ENCODE peak calls at places on chromosome 3, in four cellular contexts. R, T, B and L are unnamed samples. For H3K4me1 and H3K79me2, the result is how much of the 10 kb centered on the place peaks cover.

GRCh38 chr3:179882322-179882721 is 154.4 kb downstream of the PEX5L start:
- DNase-seq in T (no peak), B (no peak), R (peak), L (no peak)

GRCh38 chr3:132461544-132461943 is 44.2 kb downstream of the DNAJC13 start:
- DNase-seq in R (no peak), B (no peak), T (no peak), L (no peak)

GRCh38 chr3:15204005-15204404 is 2.0 kb upstream of the CAPN7 start:
- DNase-seq in R (peak), B (no peak), T (no peak), L (no peak)

GRCh38 chr3:43765417-43766030 is 74.8 kb downstream of the ABHD5 start:
- DNase-seq in T (no peak), B (no peak), R (peak), L (no peak)

GRCh38 chr3:141072950-141073349 is 21.8 kb downstream of the SPSB4 start:
- DNase-seq in T (no peak), B (no peak), R (no peak), L (no peak)

GRCh38 chr3:174197416-174197815 is 661.7 kb upstream of the NAALADL2 start:
- DNase-seq in R (no peak), B (no peak), T (no peak), L (no peak)

GRCh38 chr3:42210731-42211130 is 55.3 kb downstream of the CCK start:
- DNase-seq in R (no peak), T (no peak), B (no peak), L (no peak)

GRCh38 chr3:169218314-169218983 is 445.1 kb downstream of the MECOM start:
- DNase-seq in B (peak), T (no peak), R (peak), L (no peak)

GRCh38 chr3:69930564-69930963 is 69.0 kb upstream of the SAMMSON start:
- DNase-seq in R (no peak), T (no peak), B (no peak), L (no peak)

GRCh38 chr3:161343986-161344385 is 27.3 kb downstream of the SPTSSB start:
- DNase-seq in B (no peak), R (peak), T (no peak), L (no peak)

GRCh38 chr3:122748347-122748746 is 45.3 kb downstream of the HSPBAP1 start:
- DNase-seq in R (no peak), T (no peak), B (no peak), L (no peak)

GRCh38 chr3:134769469-134769868 is 25.6 kb upstream of the EPHB1 start:
- DNase-seq in T (no peak), B (no peak), R (no peak), L (no peak)

GRCh38 chr3:190382082-190382481 is 5.9 kb upstream of the CLDN16 start:
- DNase-seq in T (peak), R (peak), B (no peak), L (no peak)

GRCh38 chr3:170614214-170614966 is 28.5 kb upstream of the SLC7A14 start:
- DNase-seq in R (peak), T (peak), B (peak), L (no peak)

GRCh38 chr3:4394048-4394447 is 73.0 kb downstream of the SUMF1 start:
- DNase-seq in B (no peak), T (no peak), R (peak), L (no peak)

DNA sequence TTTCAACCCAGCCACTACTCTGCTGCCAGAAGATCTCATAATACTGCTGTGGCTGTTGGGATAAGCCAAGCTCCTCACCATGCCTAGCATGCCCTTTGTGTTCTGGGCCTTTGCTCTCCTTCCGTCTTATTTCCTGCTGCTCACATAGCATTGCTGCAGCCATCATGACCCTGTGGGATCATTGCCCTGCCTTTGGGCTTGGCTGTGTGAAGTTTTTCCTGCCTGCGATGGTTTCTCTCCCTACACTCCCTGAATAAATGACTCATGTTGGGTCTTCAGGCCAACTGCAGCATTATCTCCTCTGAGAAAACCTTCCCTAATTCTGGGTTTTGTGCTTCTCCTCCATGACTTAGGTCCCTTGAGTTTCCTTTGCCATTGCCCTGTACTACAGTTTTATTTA is 20.8 kb upstream of the TRA2B start:
- DNase-seq in T (no peak), R (no peak), B (no peak), L (no peak)
- H3K4me1 ChIP-seq in T (under half), R (under half), B (under half), L (under half)

GRCh38 chr3:66470956-66471686 is 29.7 kb downstream of the LRIG1 start:
- DNase-seq in B (no peak), T (no peak), R (no peak), L (no peak)

GRCh38 chr3:66475386-66476020 is 25.3 kb downstream of the LRIG1 start:
- DNase-seq in T (no peak), R (no peak), B (no peak), L (no peak)

GRCh38 chr3:66473181-66473580 is 27.6 kb downstream of the LRIG1 start:
- DNase-seq in R (peak), B (no peak), T (no peak), L (no peak)

GRCh38 chr3:66472313-66473134 is 28.3 kb downstream of the LRIG1 start:
- DNase-seq in R (peak), T (peak), B (no peak), L (no peak)

GRCh38 chr3:66473637-66474036 is 27.2 kb downstream of the LRIG1 start:
- DNase-seq in R (peak), B (no peak), T (no peak), L (no peak)
- H3K79me2 ChIP-seq in R (half or more), B (under half), T (half or more), L (half or more)

GRCh38 chr3:62374375-62374876 is 1.1 kb upstream of the FEZF2 start:
- DNase-seq in T (no peak), B (no peak), R (peak), L (no peak)
- H3K4me1 ChIP-seq in T (under half), B (under half), R (under half), L (under half)

GRCh38 chr3:129014793-129015345 is 13.8 kb downstream of the EFCC1 start:
- DNase-seq in R (no peak), T (no peak), B (no peak), L (no peak)

GRCh38 chr3:129015388-129016105 is 14.4 kb downstream of the EFCC1 start:
- DNase-seq in R (no peak), B (no peak), T (no peak), L (peak)

GRCh38 chr3:129014148-129014547 is 13.0 kb downstream of the EFCC1 start:
- DNase-seq in T (no peak), R (peak), B (no peak), L (no peak)

GRCh38 chr3:129016366-129016724 is 15.2 kb downstream of the EFCC1 start:
- DNase-seq in R (no peak), B (no peak), T (no peak), L (peak)

DNA sequence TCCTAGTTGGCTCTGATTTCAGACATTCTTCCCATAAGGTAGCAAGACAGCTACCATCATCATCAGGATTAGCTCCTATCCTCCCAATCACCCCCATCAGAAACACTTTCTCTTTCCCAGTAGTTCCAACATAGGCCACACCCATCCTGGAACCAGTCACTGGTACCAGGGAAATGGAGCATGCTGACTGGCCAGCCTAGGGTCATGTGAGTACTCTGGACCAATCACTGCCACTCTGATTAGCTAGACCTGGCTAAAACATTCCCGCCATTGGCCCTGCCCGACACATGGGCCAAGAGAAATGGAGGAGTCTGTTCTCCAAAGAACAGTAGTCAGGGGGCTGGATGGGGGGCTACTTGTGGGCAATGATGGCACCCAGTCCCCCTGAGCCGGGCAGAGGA is 12.4 kb downstream of the EFCC1 start:
- DNase-seq in T (no peak), R (no peak), B (no peak), L (no peak)
- H3K79me2 ChIP-seq in T (under half), R (under half), B (under half), L (under half)

GRCh38 chr3:64134882-64135281 is 90.4 kb downstream of the PRICKLE2 start:
- DNase-seq in B (no peak), R (no peak), T (no peak), L (no peak)

GRCh38 chr3:64133272-64133671 is 92.0 kb downstream of the PRICKLE2 start:
- DNase-seq in T (no peak), R (no peak), B (no peak), L (no peak)

GRCh38 chr3:64131755-64132154 is 93.5 kb downstream of the PRICKLE2 start:
- DNase-seq in B (no peak), T (no peak), R (no peak), L (no peak)

GRCh38 chr3:64130436-64130835 is 94.8 kb downstream of the PRICKLE2 start:
- DNase-seq in T (no peak), R (no peak), B (no peak), L (no peak)

GRCh38 chr3:64133991-64134390 is 91.3 kb downstream of the PRICKLE2 start:
- DNase-seq in R (no peak), T (no peak), B (no peak), L (no peak)
- H3K4me1 ChIP-seq in R (under half), T (under half), B (under half), L (under half)